ENCODE peak calls at places on chromosomes 1 and 21, in six cellular contexts. K, X, H, U, V and D are unnamed samples.

GRCh38 chr1:87399701-87400100 is 71.0 kb downstream of the LMO4 start:
- DNase-seq in X (no peak), U (no peak), V (no peak), H (no peak), K (no peak), D (no peak)

GRCh38 chr1:208030320-208031091 is 119.6 kb upstream of the CD34 start:
- DNase-seq in U (no peak), X (no peak), V (no peak), H (no peak), K (no peak), D (no peak)

GRCh38 chr21:14088391-14088790 is 122.4 kb downstream of the LIPI start:
- DNase-seq in U (no peak), X (no peak), K (no peak), H (no peak), V (no peak), D (no peak)

GRCh38 chr1:36520771-36521420 is 38.2 kb upstream of the CSF3R start:
- DNase-seq in U (no peak), K (no peak), X (no peak), V (no peak), H (no peak), D (no peak)

GRCh38 chr1:87402192-87403046 is 73.7 kb downstream of the LMO4 start:
- DNase-seq in X (no peak), U (no peak), V (no peak), H (no peak), K (no peak), D (no peak)

GRCh38 chr1:198283222-198283621 is 126.4 kb downstream of the NEK7 start:
- DNase-seq in H (no peak), K (no peak), X (no peak), U (no peak), V (no peak), D (no peak)

GRCh38 chr1:20308569-20308968 is 17.9 kb downstream of the VWA5B1 start:
- DNase-seq in H (no peak), K (no peak), U (no peak), V (no peak), X (no peak), D (no peak)

GRCh38 chr1:179941439-179941838 is 13.2 kb upstream of the CEP350 start:
- DNase-seq in V (no peak), U (no peak), H (no peak), X (no peak), K (no peak), D (no peak)

GRCh38 chr1:240414237-240414636 is 197.7 kb downstream of the GREM2 start:
- DNase-seq in V (no peak), K (no peak), H (no peak), U (no peak), X (no peak), D (no peak)

GRCh38 chr1:247447162-247447909 is 10.6 kb downstream of the OR2B11 start:
- DNase-seq in K (no peak), X (no peak), V (no peak), U (no peak), H (no peak), D (no peak)

GRCh38 chr1:65339866-65340483 is 30.6 kb downstream of the DNAJC6 start:
- DNase-seq in K (no peak), U (no peak), H (no peak), V (no peak), X (no peak), D (no peak)

GRCh38 chr21:42102516-42102915 is 31.4 kb downstream of the UMODL1 start:
- DNase-seq in V (no peak), H (no peak), U (no peak), K (no peak), X (no peak), D (no peak)

GRCh38 chr1:43558346-43558841 is 27.7 kb downstream of the PTPRF start:
- DNase-seq in V (peak; percentile 82), X (peak; percentile 79), H (peak; percentile 39), K (no peak), U (no peak), D (no peak)

GRCh38 chr1:34985063-34985770 is at the start of gene TMEM35B:
- DNase-seq in V (peak; percentile 32), U (peak; percentile 27), H (peak; percentile 63), K (peak; percentile 86), X (peak; percentile 88), D (peak; percentile 72)

GRCh38 chr1:51555866-51556619 is 37.0 kb upstream of the EPS15 start:
- DNase-seq in K (no peak), U (no peak), X (no peak), V (no peak), H (no peak), D (no peak)

GRCh38 chr1:94806451-94806861 is 13.7 kb upstream of the SLC44A3 start:
- DNase-seq in H (peak; percentile 57), K (no peak), U (no peak), V (no peak), X (no peak), D (no peak)

GRCh38 chr21:44932366-44933181 is 7.3 kb upstream of the SLX9 start:
- DNase-seq in V (no peak), U (no peak), X (peak; percentile 81), K (peak; percentile 68), H (no peak), D (peak; percentile 61)

GRCh38 chr1:60273185-60273584 is 199.6 kb upstream of the C1orf87 start:
- DNase-seq in H (no peak), X (no peak), K (no peak), V (no peak), U (no peak), D (no peak)

GRCh38 chr1:202858306-202858705 is 30.6 kb downstream of the RABIF start:
- DNase-seq in K (no peak), H (no peak), U (no peak), X (no peak), V (no peak), D (no peak)

GRCh38 chr1:111271464-111271801 is 19.2 kb upstream of the CHIA start:
- DNase-seq in K (no peak), V (no peak), X (no peak), U (no peak), H (no peak), D (no peak)

GRCh38 chr1:51214615-51215131 is 21.4 kb upstream of the RNF11 start:
- DNase-seq in K (peak; percentile 49), U (no peak), V (no peak), X (no peak), H (no peak), D (no peak)

GRCh38 chr1:204574016-204574855 is 58.0 kb downstream of the MDM4 start:
- DNase-seq in V (no peak), K (peak; percentile 21), X (no peak), U (no peak), H (no peak), D (no peak)

GRCh38 chr1:157515141-157515540 is 37.2 kb downstream of the FCRL5 start:
- DNase-seq in V (no peak), H (no peak), X (no peak), U (no peak), K (no peak), D (no peak)

GRCh38 chr1:247961796-247962195 is 3.2 kb upstream of the OR2AK2 start:
- DNase-seq in V (no peak), K (no peak), X (no peak), H (no peak), U (no peak), D (no peak)

GRCh38 chr1:227131193-227131592 is 187.1 kb downstream of the CDC42BPA start:
- DNase-seq in K (peak; percentile 8), X (no peak), U (no peak), H (no peak), V (no peak), D (no peak)

GRCh38 chr1:37793773-37794371 is at the start of gene MANEAL:
- DNase-seq in V (no peak), U (peak; percentile 51), K (peak; percentile 84), H (peak; percentile 57), X (peak; percentile 82), D (no peak)

GRCh38 chr1:245663841-245664240 is 509.1 kb downstream of the KIF26B start:
- DNase-seq in K (no peak), U (no peak), V (no peak), H (no peak), X (no peak), D (no peak)